ENCODE peak calls at places on chromosomes 12 and 14, in four cellular contexts. One of them, this sample, is unnamed.

GRCh38 chr12:95164656-95165055 is 52.6 kb downstream of the FGD6 start:
- DNase-seq in right lobe of liver: no peak
- DNase-seq in upper lobe of left lung: no peak
- DNase-seq in tibial nerve: no peak
- DNase-seq in this sample: no peak

GRCh38 chr14:68325267-68325807 is 467.5 kb downstream of the ZFP36L1 start:
- DNase-seq in upper lobe of left lung: no peak
- DNase-seq in right lobe of liver: no peak
- DNase-seq in tibial nerve: no peak
- DNase-seq in this sample: no peak

GRCh38 chr12:121581681-121582439 is 1.0 kb upstream of the KDM2B start:
- DNase-seq in right lobe of liver: no peak
- DNase-seq in tibial nerve: peak
- DNase-seq in upper lobe of left lung: no peak
- DNase-seq in this sample: no peak

GRCh38 chr14:22282429-22282828 is 306.6 kb downstream of the DAD1 start:
- DNase-seq in tibial nerve: no peak
- DNase-seq in right lobe of liver: no peak
- DNase-seq in upper lobe of left lung: no peak
- DNase-seq in this sample: no peak

GRCh38 chr14:35403085-35403396 is 1.5 kb downstream of the NFKBIA start:
- DNase-seq in tibial nerve: peak
- DNase-seq in upper lobe of left lung: peak
- DNase-seq in right lobe of liver: no peak
- DNase-seq in this sample: no peak

GRCh38 chr12:32135967-32136366 is 29.3 kb downstream of the BICD1 start:
- DNase-seq in upper lobe of left lung: no peak
- DNase-seq in tibial nerve: no peak
- DNase-seq in right lobe of liver: no peak
- DNase-seq in this sample: no peak

GRCh38 chr12:104505095-104505819 is 48.5 kb downstream of the CHST11 start:
- DNase-seq in right lobe of liver: no peak
- DNase-seq in upper lobe of left lung: no peak
- DNase-seq in tibial nerve: no peak
- DNase-seq in this sample: no peak

GRCh38 chr14:97723834-97724770 is 926.9 kb downstream of the VRK1 start:
- DNase-seq in upper lobe of left lung: no peak
- DNase-seq in right lobe of liver: no peak
- DNase-seq in tibial nerve: no peak
- DNase-seq in this sample: no peak

GRCh38 chr12:19434538-19434937 is 4.8 kb upstream of the AEBP2 start:
- DNase-seq in right lobe of liver: no peak
- DNase-seq in tibial nerve: no peak
- DNase-seq in upper lobe of left lung: no peak
- DNase-seq in this sample: no peak

GRCh38 chr14:88553886-88554457 is 835 bp downstream of the PTPN21 start:
- DNase-seq in right lobe of liver: no peak
- DNase-seq in upper lobe of left lung: no peak
- DNase-seq in tibial nerve: no peak
- DNase-seq in this sample: no peak

GRCh38 chr12:52630104-52630500 is 11.7 kb upstream of the KRT73 start:
- DNase-seq in upper lobe of left lung: no peak
- DNase-seq in tibial nerve: no peak
- DNase-seq in right lobe of liver: no peak
- DNase-seq in this sample: no peak

DNA sequence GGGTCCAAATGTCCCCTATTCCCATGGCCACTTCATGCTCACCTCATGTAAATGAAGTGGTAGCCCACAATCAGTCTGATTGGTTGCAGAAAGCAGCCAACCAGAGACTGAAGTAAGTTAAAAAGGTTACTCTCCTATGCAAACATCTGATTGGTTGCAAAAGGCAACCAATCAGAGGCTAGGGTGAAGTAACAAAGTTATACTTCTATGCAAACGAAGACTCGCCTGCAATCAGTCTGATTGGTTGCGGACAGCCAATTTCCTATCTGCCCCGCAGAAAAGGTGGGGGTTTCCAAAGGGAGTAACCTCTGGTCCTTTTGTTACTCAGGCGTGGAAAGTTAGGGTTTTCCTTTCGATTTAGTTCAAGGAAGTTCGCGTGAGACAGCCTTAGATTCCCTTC is 208.1 kb upstream of the NEDD1 start:
- DNase-seq in tibial nerve: no peak
- DNase-seq in right lobe of liver: no peak
- DNase-seq in upper lobe of left lung: no peak
- DNase-seq in this sample: no peak
- TF ChIP-seq POLR2A in tibial nerve: no peak
- TF ChIP-seq POLR2A in right lobe of liver: no peak
- TF ChIP-seq POLR2A in upper lobe of left lung: no peak
- TF ChIP-seq POLR2A in this sample: no peak

GRCh38 chr14:33848706-33849454 is 102.0 kb downstream of the EGLN3 start:
- DNase-seq in upper lobe of left lung: no peak
- DNase-seq in right lobe of liver: peak
- DNase-seq in tibial nerve: no peak
- DNase-seq in this sample: no peak
- TF ChIP-seq CTCF in upper lobe of left lung: peak
- TF ChIP-seq CTCF in right lobe of liver: peak
- TF ChIP-seq CTCF in tibial nerve: peak
- TF ChIP-seq CTCF in this sample: no peak

GRCh38 chr12:56723889-56724659 is 1.0 kb downstream of the NACA start:
- DNase-seq in tibial nerve: peak
- DNase-seq in upper lobe of left lung: no peak
- DNase-seq in right lobe of liver: peak
- DNase-seq in this sample: peak
- TF ChIP-seq POLR2A in tibial nerve: no peak
- TF ChIP-seq POLR2A in upper lobe of left lung: peak
- TF ChIP-seq POLR2A in right lobe of liver: peak
- TF ChIP-seq POLR2A in this sample: no peak

GRCh38 chr14:77761205-77761931 is 412 bp upstream of the SNW1 start:
- DNase-seq in right lobe of liver: no peak
- DNase-seq in tibial nerve: peak
- DNase-seq in upper lobe of left lung: no peak
- DNase-seq in this sample: no peak
- TF ChIP-seq CTCF in right lobe of liver: peak
- TF ChIP-seq CTCF in tibial nerve: no peak
- TF ChIP-seq CTCF in upper lobe of left lung: no peak
- TF ChIP-seq CTCF in this sample: no peak

GRCh38 chr12:113422030-113422900 is at the start of gene SDSL:
- DNase-seq in tibial nerve: peak
- DNase-seq in upper lobe of left lung: no peak
- DNase-seq in right lobe of liver: peak
- DNase-seq in this sample: peak
- TF ChIP-seq POLR2A in tibial nerve: no peak
- TF ChIP-seq POLR2A in upper lobe of left lung: peak
- TF ChIP-seq POLR2A in right lobe of liver: peak
- TF ChIP-seq POLR2A in this sample: no peak

DNA sequence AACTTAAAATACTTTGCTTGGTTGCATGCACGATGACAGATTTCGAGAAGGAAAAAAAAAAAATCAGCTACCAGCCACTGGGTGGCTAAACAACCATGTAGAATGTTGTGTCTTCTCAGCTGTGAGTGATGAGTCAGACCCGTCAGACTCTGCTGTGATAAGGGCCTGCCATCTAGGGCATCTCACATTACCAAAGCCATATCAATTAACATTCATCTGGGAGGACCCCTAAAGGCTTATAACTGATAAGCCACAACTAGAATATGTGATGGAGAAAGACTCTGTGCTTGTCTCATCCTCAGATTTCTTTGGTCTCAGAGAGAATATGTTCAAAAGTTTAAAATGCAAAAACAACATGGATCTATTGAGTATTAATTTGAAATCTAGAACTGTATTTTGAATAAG is 111.5 kb downstream of the PAX9 start:
- DNase-seq in tibial nerve: no peak
- DNase-seq in upper lobe of left lung: no peak
- DNase-seq in right lobe of liver: no peak
- DNase-seq in this sample: no peak
- TF ChIP-seq CTCF in tibial nerve: no peak
- TF ChIP-seq CTCF in upper lobe of left lung: no peak
- TF ChIP-seq CTCF in right lobe of liver: no peak
- TF ChIP-seq CTCF in this sample: no peak

GRCh38 chr12:2052861-2053674 is at the start of gene CACNA1C:
- DNase-seq in right lobe of liver: no peak
- DNase-seq in upper lobe of left lung: peak
- DNase-seq in tibial nerve: no peak
- DNase-seq in this sample: no peak
- TF ChIP-seq POLR2A in right lobe of liver: no peak
- TF ChIP-seq POLR2A in upper lobe of left lung: peak
- TF ChIP-seq POLR2A in tibial nerve: no peak
- TF ChIP-seq POLR2A in this sample: no peak

DNA sequence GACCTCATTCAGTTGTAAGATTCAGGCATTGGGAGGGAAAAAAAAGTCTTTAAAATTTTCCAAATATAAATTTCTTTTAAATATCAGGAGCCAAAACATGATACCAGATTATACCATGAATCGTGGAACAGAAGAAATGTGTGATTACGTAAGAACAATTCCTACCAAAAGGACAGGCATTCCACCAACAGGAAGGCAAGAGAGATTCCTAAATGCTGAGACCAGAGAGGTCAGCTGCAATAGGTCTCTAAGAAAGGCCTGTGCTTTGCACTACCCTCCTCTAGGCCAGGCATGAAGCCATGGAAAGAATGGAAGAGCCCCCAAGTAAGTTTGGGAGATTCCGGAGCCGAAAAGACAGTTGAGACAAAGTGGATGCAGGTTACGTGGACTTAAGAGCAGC is 83.7 kb downstream of the PTGER2 start:
- DNase-seq in upper lobe of left lung: no peak
- DNase-seq in tibial nerve: no peak
- DNase-seq in right lobe of liver: no peak
- DNase-seq in this sample: no peak
- TF ChIP-seq CTCF in upper lobe of left lung: no peak
- TF ChIP-seq CTCF in tibial nerve: no peak
- TF ChIP-seq CTCF in right lobe of liver: no peak
- TF ChIP-seq CTCF in this sample: no peak